ENCODE peak calls at places on chromosome 13, in four cellular contexts. Z is GM23338, H is Karpas-422, O is thoracic aorta. K is an unnamed sample.

GRCh38 chr13:45120967-45121366 is 657 bp downstream of the GTF2F2 start:
- DNase-seq in Z (no peak), H (peak), O (no peak), K (no peak)

GRCh38 chr13:27826379-27827353 is 34.4 kb downstream of the GSX1 start:
- DNase-seq in Z (peak), H (peak), O (peak), K (peak)

GRCh38 chr13:76822691-76823267 is 63.4 kb downstream of the KCTD12 start:
- DNase-seq in Z (no peak), H (peak), O (no peak), K (peak)

GRCh38 chr13:19181021-19181620 is 503 bp downstream of the TUBA3C start:
- DNase-seq in Z (no peak), H (no peak), O (no peak), K (no peak)

GRCh38 chr13:28229522-28229921 is 91.2 kb downstream of the PAN3 start:
- DNase-seq in Z (peak), H (no peak), O (no peak), K (no peak)

GRCh38 chr13:77810430-77810829 is 108.2 kb downstream of the EDNRB start:
- DNase-seq in Z (peak), H (peak), O (no peak), K (no peak)

GRCh38 chr13:24039621-24040475 is 120.7 kb upstream of the SPATA13 start:
- DNase-seq in Z (no peak), H (no peak), O (no peak), K (no peak)

GRCh38 chr13:48317511-48317981 is 14.0 kb downstream of the RB1 start:
- DNase-seq in Z (no peak), H (no peak), O (no peak), K (no peak)

GRCh38 chr13:113792236-113792770 is 33.3 kb downstream of the TMEM255B start:
- DNase-seq in Z (no peak), H (no peak), O (no peak), K (no peak)

GRCh38 chr13:113275387-113275786 is 21.7 kb upstream of the LAMP1 start:
- DNase-seq in Z (peak), H (peak), O (no peak), K (peak)

GRCh38 chr13:106416645-106417044 is 118.8 kb downstream of the EFNB2 start:
- DNase-seq in Z (peak), H (peak), O (no peak), K (no peak)

GRCh38 chr13:40983269-40983668 is 35.8 kb downstream of the ELF1 start:
- DNase-seq in Z (no peak), H (no peak), O (no peak), K (no peak)

GRCh38 chr13:23707674-23708073 is 137.5 kb downstream of the TNFRSF19 start:
- DNase-seq in Z (no peak), H (peak), O (no peak), K (no peak)

GRCh38 chr13:35784286-35784951 is 307.9 kb upstream of the MAB21L1 start:
- DNase-seq in Z (no peak), H (no peak), O (no peak), K (no peak)

GRCh38 chr13:113783966-113784644 is 25.1 kb downstream of the TMEM255B start:
- DNase-seq in Z (no peak), H (no peak), O (no peak), K (no peak)

GRCh38 chr13:46469064-46469463 is 82.0 kb upstream of the RUBCNL start:
- DNase-seq in Z (no peak), H (no peak), O (no peak), K (peak)

GRCh38 chr13:41075034-41075433 is 13.7 kb downstream of the WBP4 start:
- DNase-seq in Z (peak), H (peak), O (no peak), K (no peak)

GRCh38 chr13:40456397-40456958 is 210.0 kb downstream of the FOXO1 start:
- DNase-seq in Z (no peak), H (no peak), O (no peak), K (no peak)

GRCh38 chr13:110944121-110944967 is 29.5 kb upstream of the ANKRD10 start:
- DNase-seq in Z (peak), H (peak), O (no peak), K (peak)

GRCh38 chr13:95452376-95452775 is 100.1 kb upstream of the CLDN10 start:
- DNase-seq in Z (no peak), H (no peak), O (no peak), K (no peak)

GRCh38 chr13:30119476-30119875 is 187.9 kb downstream of the KATNAL1 start:
- DNase-seq in Z (no peak), H (no peak), O (no peak), K (peak)

GRCh38 chr13:72648513-72649065 is 78.8 kb downstream of the MZT1 start:
- DNase-seq in Z (peak), H (no peak), O (no peak), K (no peak)

GRCh38 chr13:100594731-100595130 is 6.1 kb upstream of the GGACT start:
- DNase-seq in Z (peak), H (peak), O (no peak), K (no peak)

GRCh38 chr13:37869506-37869755 is 141 bp downstream of the TRPC4 start:
- DNase-seq in Z (peak), H (no peak), O (no peak), K (no peak)

GRCh38 chr13:95023405-95023804 is 277.8 kb downstream of the ABCC4 start:
- DNase-seq in Z (no peak), H (no peak), O (no peak), K (no peak)

GRCh38 chr13:28447989-28448388 is 46.9 kb downstream of the FLT1 start:
- DNase-seq in Z (no peak), H (no peak), O (no peak), K (no peak)

GRCh38 chr13:30158774-30159445 is 148.4 kb downstream of the KATNAL1 start:
- DNase-seq in Z (no peak), H (peak), O (no peak), K (peak)

GRCh38 chr13:52832268-52832667 is 16.2 kb downstream of the PCDH8 start:
- DNase-seq in Z (no peak), H (peak), O (no peak), K (no peak)

GRCh38 chr13:23679214-23679613 is 109.0 kb downstream of the TNFRSF19 start:
- DNase-seq in Z (no peak), H (no peak), O (no peak), K (no peak)

GRCh38 chr13:43307921-43308433 is 284.6 kb downstream of the DNAJC15 start:
- DNase-seq in Z (no peak), H (peak), O (peak), K (peak)

GRCh38 chr13:42814868-42815267 is 33.5 kb downstream of the FAM216B start:
- DNase-seq in Z (no peak), H (no peak), O (no peak), K (peak)

GRCh38 chr13:112724788-112725345 is 35.0 kb downstream of the ATP11A start:
- DNase-seq in Z (no peak), H (no peak), O (no peak), K (no peak)

GRCh38 chr13:33870046-33870668 is 52.2 kb downstream of the RFC3 start:
- DNase-seq in Z (no peak), H (no peak), O (no peak), K (no peak)

GRCh38 chr13:97276862-97277269 is 54.7 kb downstream of the MBNL2 start:
- DNase-seq in Z (no peak), H (no peak), O (no peak), K (no peak)

GRCh38 chr13:39394811-39395685 is 207.9 kb downstream of the LHFPL6 start:
- DNase-seq in Z (no peak), H (no peak), O (no peak), K (no peak)
- H3K4me3 ChIP-seq in Z (no peak), H (no peak), O (peak), K (no peak)

GRCh38 chr13:71210861-71211260 is 656.1 kb downstream of the DACH1 start:
- DNase-seq in Z (no peak), H (no peak), O (no peak), K (no peak)
- H3K4me3 ChIP-seq in Z (no peak), H (no peak), O (no peak), K (no peak)

DNA sequence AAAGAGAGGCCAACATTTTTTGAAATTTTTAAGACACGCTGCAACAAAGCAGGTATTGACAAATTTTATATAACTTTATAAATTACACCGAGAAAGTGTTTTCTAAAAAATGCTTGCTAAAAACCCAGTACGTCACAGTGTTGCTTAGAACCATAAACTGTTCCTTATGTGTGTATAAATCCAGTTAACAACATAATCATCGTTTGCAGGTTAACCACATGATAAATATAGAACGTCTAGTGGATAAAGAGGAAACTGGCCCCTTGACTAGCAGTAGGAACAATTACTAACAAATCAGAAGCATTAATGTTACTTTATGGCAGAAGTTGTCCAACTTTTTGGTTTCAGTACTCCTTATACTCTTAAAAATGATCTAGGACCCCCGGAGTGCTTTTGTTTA is 1.2 kb downstream of the BRCA2 start:
- DNase-seq in Z (no peak), H (peak), O (no peak), K (no peak)
- H3K4me3 ChIP-seq in Z (peak), H (peak), O (peak), K (peak)

GRCh38 chr13:74289130-74289529 is 154.9 kb upstream of the KLF12 start:
- DNase-seq in Z (no peak), H (no peak), O (no peak), K (no peak)
- H3K4me3 ChIP-seq in Z (no peak), H (peak), O (no peak), K (no peak)

DNA sequence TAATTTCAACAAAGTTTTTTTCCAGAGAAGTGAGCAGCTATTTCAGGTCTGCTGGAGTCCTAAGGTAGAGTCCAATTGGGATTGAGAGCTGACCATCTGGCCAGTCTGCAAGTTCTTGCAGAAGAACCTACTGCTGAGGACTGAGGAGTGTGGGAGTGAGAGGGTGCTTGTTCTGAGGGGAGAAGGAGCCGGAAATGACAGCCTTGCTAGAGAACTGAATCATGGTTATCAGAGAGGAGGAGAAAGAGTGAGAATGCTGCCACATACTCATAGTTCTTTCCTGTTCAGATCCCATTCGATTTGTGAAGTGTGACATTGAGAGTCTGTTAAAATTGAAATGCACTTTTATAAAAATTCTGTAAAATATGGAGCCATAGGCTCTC is 350.0 kb downstream of the KCNRG start:
- DNase-seq in Z (no peak), H (no peak), O (no peak), K (no peak)
- H3K4me3 ChIP-seq in Z (no peak), H (no peak), O (peak), K (no peak)

GRCh38 chr13:80339578-80339840 is 1.4 kb downstream of the SPRY2 start:
- DNase-seq in Z (peak), H (no peak), O (no peak), K (no peak)

GRCh38 chr13:80337011-80337688 is 3.8 kb downstream of the SPRY2 start:
- DNase-seq in Z (no peak), H (no peak), O (no peak), K (no peak)

GRCh38 chr13:80336335-80336734 is 4.6 kb downstream of the SPRY2 start:
- DNase-seq in Z (no peak), H (no peak), O (no peak), K (no peak)

GRCh38 chr13:80338781-80339577 is 1.9 kb downstream of the SPRY2 start:
- DNase-seq in Z (peak), H (no peak), O (peak), K (peak)

GRCh38 chr13:80337706-80338105 is 3.2 kb downstream of the SPRY2 start:
- DNase-seq in Z (no peak), H (no peak), O (no peak), K (no peak)
- H3K4me3 ChIP-seq in Z (peak), H (no peak), O (peak), K (peak)

DNA sequence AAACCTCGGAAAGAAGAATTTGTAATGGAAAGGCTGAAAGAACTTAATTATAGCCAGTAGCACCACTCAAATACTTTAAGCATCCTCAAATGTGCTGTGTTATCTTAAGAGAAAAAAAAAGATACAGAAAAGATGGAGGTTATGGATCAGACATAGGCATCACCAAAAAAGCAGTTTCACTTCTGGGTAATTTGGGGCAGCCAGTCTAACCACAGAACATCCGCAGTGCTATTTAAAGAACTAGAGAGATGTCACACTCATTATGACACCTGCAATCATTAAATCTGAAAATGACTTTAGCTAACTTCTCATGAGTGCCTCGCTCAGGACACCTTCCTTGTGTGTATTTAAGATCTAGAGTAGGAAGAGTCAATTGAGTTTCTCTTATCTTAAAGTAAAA is 211.8 kb downstream of the RBM26 start:
- DNase-seq in Z (no peak), H (peak), O (no peak), K (no peak)
- H3K4me3 ChIP-seq in Z (no peak), H (peak), O (no peak), K (no peak)

GRCh38 chr13:85529216-85529590 is 270.0 kb downstream of the SLITRK6 start:
- DNase-seq in Z (no peak), H (no peak), O (no peak), K (no peak)
- H3K4me3 ChIP-seq in Z (no peak), H (no peak), O (no peak), K (no peak)

GRCh38 chr13:25170554-25171107 is 1.5 kb downstream of the AMER2 start:
- DNase-seq in Z (peak), H (no peak), O (no peak), K (no peak)
- H3K4me3 ChIP-seq in Z (peak), H (no peak), O (peak), K (no peak)